ENCODE peak calls at places on chromosomes 11 and 22, in six cellular contexts. R, D, X, J, B and S are unnamed samples.

GRCh38 chr11:7677071-7677470 is 3.8 kb upstream of the CYB5R2 start:
- DNase-seq in D (no peak), R (no peak), J (no peak), B (no peak), X (no peak), S (no peak)

GRCh38 chr11:17391493-17392355 is 3.3 kb upstream of the KCNJ11 start:
- DNase-seq in D (no peak), B (no peak), J (no peak), X (peak; percentile 12), R (no peak), S (no peak)

GRCh38 chr11:24748261-24748660 is 251.4 kb downstream of the LUZP2 start:
- DNase-seq in D (no peak), R (no peak), B (no peak), X (no peak), J (no peak), S (no peak)

GRCh38 chr22:42901790-42902508 is 44.9 kb upstream of the ARFGAP3 start:
- DNase-seq in J (no peak), B (no peak), X (no peak), D (no peak), R (no peak), S (no peak)

GRCh38 chr22:47034076-47034808 is 271.8 kb downstream of the TBC1D22A start:
- DNase-seq in X (no peak), R (no peak), D (no peak), J (no peak), B (no peak), S (no peak)

GRCh38 chr22:49297871-49298721 is 529.6 kb downstream of the BRD1 start:
- DNase-seq in J (no peak), D (no peak), X (peak; percentile 7), R (peak; percentile 45), B (no peak), S (no peak)

GRCh38 chr11:27020736-27021135 is 19.9 kb upstream of the BBOX1 start:
- DNase-seq in D (no peak), X (no peak), J (no peak), R (no peak), B (no peak), S (no peak)

GRCh38 chr22:43831561-43832392 is 19.7 kb upstream of the EFCAB6 start:
- DNase-seq in R (no peak), B (no peak), J (no peak), D (no peak), X (no peak), S (no peak)

GRCh38 chr22:37735054-37735453 is 38.2 kb downstream of the TRIOBP start:
- DNase-seq in J (no peak), R (peak; percentile 73), D (peak; percentile 72), X (peak; percentile 91), B (peak; percentile 78), S (no peak)

GRCh38 chr11:104214517-104214916 is 50.6 kb upstream of the PDGFD start:
- DNase-seq in D (no peak), J (no peak), B (no peak), R (no peak), X (no peak), S (no peak)

GRCh38 chr11:126991596-126991995 is 9.0 kb downstream of the KIRREL3 start:
- DNase-seq in B (no peak), X (no peak), D (no peak), J (no peak), R (no peak), S (no peak)

GRCh38 chr11:70282012-70282411 is 11.5 kb downstream of the PPFIA1 start:
- DNase-seq in X (no peak), R (no peak), B (no peak), D (no peak), J (no peak), S (no peak)

GRCh38 chr11:83093634-83094033 is 21.9 kb upstream of the RAB30 start:
- DNase-seq in J (no peak), B (no peak), D (no peak), X (no peak), R (no peak), S (no peak)

GRCh38 chr22:37551981-37552380 is 8.3 kb upstream of the CDC42EP1 start:
- DNase-seq in X (peak; percentile 27), B (no peak), D (no peak), J (no peak), R (no peak), S (no peak)

GRCh38 chr11:78564037-78564888 is 10.4 kb downstream of the NARS2 start:
- DNase-seq in J (peak; percentile 51), X (peak; percentile 36), R (no peak), B (peak; percentile 41), D (peak; percentile 60), S (peak; percentile 23)

GRCh38 chr11:72227316-72228228 is 3.0 kb downstream of the INPPL1 start:
- DNase-seq in R (no peak), B (no peak), D (no peak), X (no peak), J (no peak), S (no peak)

GRCh38 chr11:72662036-72662435 is 12.2 kb downstream of the PDE2A start:
- DNase-seq in B (no peak), D (no peak), J (no peak), X (no peak), R (no peak), S (no peak)

GRCh38 chr11:443542-444199 is 1.9 kb upstream of the ANO9 start:
- DNase-seq in X (no peak), B (no peak), R (no peak), J (no peak), D (no peak), S (no peak)

GRCh38 chr11:88404932-88405710 is 67.6 kb upstream of the CTSC start:
- DNase-seq in R (no peak), J (no peak), D (no peak), B (no peak), X (no peak), S (no peak)

GRCh38 chr11:127590319-127590718 is 589.7 kb upstream of the KIRREL3 start:
- DNase-seq in R (no peak), J (no peak), B (no peak), D (no peak), X (no peak), S (no peak)

GRCh38 chr22:46139895-46140350 is 10.4 kb upstream of the PPARA start:
- DNase-seq in R (no peak), B (no peak), J (no peak), D (peak; percentile 58), X (no peak), S (no peak)

GRCh38 chr11:92489831-92490399 is 265.3 kb downstream of the FAT3 start:
- DNase-seq in X (peak; percentile 9), R (no peak), B (no peak), J (no peak), D (no peak), S (no peak)

GRCh38 chr11:2414616-2415015 is 14.1 kb downstream of the TSSC4 start:
- DNase-seq in D (no peak), X (no peak), J (no peak), B (no peak), R (no peak), S (no peak)

GRCh38 chr22:42365942-42366660 is 66.1 kb downstream of the NFAM1 start:
- DNase-seq in X (no peak), R (no peak), J (no peak), D (no peak), B (no peak), S (no peak)

GRCh38 chr22:21856197-21856596 is 11.2 kb downstream of the MAPK1 start:
- DNase-seq in X (no peak), J (no peak), R (no peak), B (peak; percentile 38), D (no peak), S (no peak)
- H3K4me1 ChIP-seq in X (peaks cover 9% of the 10 kb centered on the region), J (no peaks in the 10 kb centered on the region), R (peaks cover 5% of the 10 kb centered on the region), B (peaks cover 49% of the 10 kb centered on the region), D (peaks cover 70% of the 10 kb centered on the region), S (peaks cover under 1% of the 10 kb centered on the region)

GRCh38 chr11:130024356-130024755 is 21.7 kb upstream of the PRDM10 start:
- DNase-seq in B (no peak), R (no peak), X (no peak), D (no peak), J (no peak), S (no peak)

GRCh38 chr11:130025371-130025770 is 22.7 kb upstream of the PRDM10 start:
- DNase-seq in J (no peak), R (no peak), X (no peak), B (no peak), D (no peak), S (no peak)

GRCh38 chr11:130020323-130020722 is 17.7 kb upstream of the PRDM10 start:
- DNase-seq in R (no peak), B (no peak), X (no peak), J (no peak), D (no peak), S (no peak)

GRCh38 chr11:130022799-130023198 is 20.2 kb upstream of the PRDM10 start:
- DNase-seq in R (no peak), X (no peak), D (no peak), J (no peak), B (no peak), S (no peak)

DNA sequence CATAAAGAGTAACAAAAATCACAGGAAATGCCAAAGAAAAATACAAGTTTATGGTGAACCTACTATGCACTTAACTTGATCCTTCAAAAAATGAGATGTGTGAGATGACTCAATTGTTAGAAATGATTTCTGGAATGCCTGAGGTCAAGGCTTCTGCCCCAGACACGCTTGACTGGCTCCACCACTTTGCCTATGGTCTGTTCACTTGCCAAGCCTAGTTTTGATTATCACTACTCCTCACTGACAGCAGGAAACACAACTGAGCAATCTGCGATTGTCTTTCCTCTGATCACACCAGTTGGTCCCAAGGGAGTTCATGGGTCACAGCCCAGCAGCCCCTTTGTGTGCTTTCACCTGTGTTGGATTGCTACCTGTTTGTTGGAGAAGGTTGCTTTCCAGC is 20.6 kb upstream of the PRDM10 start:
- DNase-seq in R (no peak), D (peak; percentile 71), J (peak; percentile 29), X (no peak), B (no peak), S (no peak)
- TF ChIP-seq YY1 in R (no peak), D (no peak), J (no peak), X (no peak), B (no peak), S (no peak)

DNA sequence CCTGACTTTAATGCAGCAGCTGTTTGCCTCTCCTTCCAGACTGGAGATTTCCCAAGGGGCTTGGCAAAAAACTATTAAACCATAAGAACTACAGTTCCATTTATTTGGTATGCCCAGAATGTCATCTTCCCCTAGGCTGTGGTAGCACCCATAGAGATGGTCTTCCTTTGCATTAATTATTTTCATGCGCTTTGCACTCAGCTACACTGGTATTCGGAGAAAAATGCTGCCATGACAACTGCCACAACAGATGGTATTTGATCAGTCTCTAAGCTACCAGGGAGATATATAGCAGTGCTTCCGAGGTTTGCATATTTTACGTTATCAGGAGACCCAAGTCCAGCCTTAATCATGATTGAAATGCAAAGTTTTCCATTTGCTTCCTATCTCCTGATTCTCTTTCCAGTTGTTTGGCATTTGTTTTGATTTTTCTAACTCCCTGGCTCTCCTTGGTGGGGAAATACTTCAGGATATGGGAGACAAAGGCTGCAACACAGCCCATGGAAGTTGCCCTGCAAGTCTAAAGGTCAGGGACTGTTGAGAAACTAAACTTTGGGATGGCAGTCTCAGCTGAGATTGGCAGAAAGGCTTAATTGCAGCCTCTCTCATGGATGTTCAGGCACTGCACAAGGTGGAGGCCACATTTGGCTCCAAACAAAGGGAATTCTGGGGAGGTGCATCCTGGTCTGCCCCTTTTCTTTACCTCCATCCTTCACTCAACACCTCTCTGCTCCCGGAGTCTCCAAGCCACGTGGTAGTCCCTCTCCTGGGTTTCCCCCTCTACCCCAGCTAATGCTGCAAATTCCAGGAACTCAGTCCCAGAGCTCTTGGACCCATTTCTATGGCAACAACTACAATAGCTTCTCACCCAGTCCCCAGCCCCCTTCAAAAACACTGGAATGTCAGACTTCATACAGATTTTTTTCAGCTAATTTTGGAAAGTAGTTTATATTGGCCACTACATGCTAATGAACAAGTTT is 151.8 kb downstream of the NAV2 start:
- DNase-seq in R (no peak), B (no peak), D (peak; percentile 24), X (no peak), J (no peak), S (peak; percentile 8)
- H3K4me1 ChIP-seq in R (peaks cover 9% of the 10 kb centered on the region), B (no peaks in the 10 kb centered on the region), D (peaks cover 10% of the 10 kb centered on the region), X (peaks cover 5% of the 10 kb centered on the region), J (no peaks in the 10 kb centered on the region), S (no peaks in the 10 kb centered on the region)

GRCh38 chr11:28999620-29000019 is 891.4 kb downstream of the METTL15 start:
- DNase-seq in R (no peak), J (no peak), D (no peak), X (no peak), B (no peak), S (no peak)
- TF ChIP-seq YY1 in R (no peak), J (no peak), D (no peak), X (no peak), B (no peak), S (no peak)